ENCODE peak calls at places on chromosomes 12 and 14, in eight cellular contexts. A, O, C, W, I, N, B and F are unnamed samples.

GRCh38 chr12:7100239-7100638 is 8.0 kb upstream of the C1R start:
- DNase-seq in B (no peak), C (no peak), O (no peak), I (no peak), W (no peak), N (no peak), A (no peak), F (no peak)

GRCh38 chr12:49368240-49368600 is 958 bp downstream of the SPATS2 start:
- DNase-seq in N (no peak), A (no peak), W (no peak), I (peak; percentile 22), C (no peak), B (no peak), O (no peak), F (no peak)

GRCh38 chr12:77724367-77724957 is 106.2 kb upstream of the NAV3 start:
- DNase-seq in W (no peak), A (peak; percentile 66), N (peak; percentile 19), B (no peak), I (peak; percentile 70), O (no peak), C (no peak), F (no peak)

GRCh38 chr14:32366995-32367394 is 37.9 kb downstream of the AKAP6 start:
- DNase-seq in C (no peak), A (no peak), B (no peak), O (peak; percentile 6), N (no peak), I (peak; percentile 28), W (no peak), F (no peak)

GRCh38 chr12:120496353-120497340 is 734 bp downstream of the DYNLL1 start:
- DNase-seq in W (peak; percentile 37), B (peak; percentile 81), N (peak; percentile 63), C (peak; percentile 59), O (peak; percentile 74), A (peak; percentile 56), I (peak; percentile 80), F (peak; percentile 80)

GRCh38 chr14:49989980-49990379 is 97.1 kb downstream of the ARF6 start:
- DNase-seq in I (no peak), W (no peak), A (no peak), N (no peak), C (no peak), O (no peak), B (no peak), F (no peak)

GRCh38 chr14:23185046-23185445 is 1.6 kb upstream of the SLC7A8 start:
- DNase-seq in W (no peak), I (peak; percentile 64), C (no peak), N (no peak), A (no peak), O (no peak), B (no peak), F (no peak)

GRCh38 chr12:8922544-8922943 is 8.2 kb downstream of the PHC1 start:
- DNase-seq in I (no peak), O (no peak), B (no peak), C (no peak), A (peak; percentile 11), N (no peak), W (no peak), F (no peak)

GRCh38 chr14:95245334-95245733 is 74.4 kb downstream of the CLMN start:
- DNase-seq in B (no peak), N (peak; percentile 5), A (no peak), W (no peak), O (no peak), C (no peak), I (no peak), F (no peak)

GRCh38 chr14:77902806-77903205 is 102.9 kb downstream of the ADCK1 start:
- DNase-seq in I (peak; percentile 21), B (no peak), A (no peak), C (no peak), O (no peak), W (no peak), N (no peak), F (no peak)

GRCh38 chr14:82855912-82856381 is 1322.3 kb upstream of the SEL1L start:
- DNase-seq in N (no peak), C (no peak), B (peak; percentile 1), I (peak; percentile 13), W (no peak), O (no peak), A (peak; percentile 34), F (no peak)

GRCh38 chr14:50334211-50334610 is 22.1 kb downstream of the DMAC2L start:
- DNase-seq in N (no peak), B (no peak), W (no peak), O (no peak), C (no peak), I (no peak), A (peak; percentile 17), F (no peak)

GRCh38 chr12:95611676-95612309 is 60.5 kb upstream of the USP44 start:
- DNase-seq in O (no peak), C (no peak), I (no peak), B (no peak), W (no peak), A (peak; percentile 70), N (peak; percentile 33), F (peak; percentile 30)

GRCh38 chr12:84497819-84498218 is 414.8 kb downstream of the SLC6A15 start:
- DNase-seq in A (peak; percentile 32), N (no peak), I (peak; percentile 9), B (no peak), W (no peak), C (no peak), O (no peak), F (no peak)

GRCh38 chr12:104825408-104825807 is 132.7 kb downstream of the SLC41A2 start:
- DNase-seq in O (no peak), C (no peak), W (no peak), B (no peak), N (no peak), A (peak; percentile 68), I (peak; percentile 10), F (no peak)

GRCh38 chr14:22268875-22269274 is 320.1 kb downstream of the DAD1 start:
- DNase-seq in O (no peak), I (peak; percentile 15), C (no peak), A (no peak), W (no peak), B (no peak), N (no peak), F (no peak)

GRCh38 chr12:122079038-122079531 is 529 bp downstream of the MLXIP start:
- DNase-seq in C (peak; percentile 44), A (peak; percentile 62), B (peak; percentile 44), N (peak; percentile 65), W (no peak), I (peak; percentile 66), O (no peak), F (peak; percentile 79)

GRCh38 chr12:66103011-66103913 is 27.3 kb downstream of the LLPH start:
- DNase-seq in W (no peak), C (no peak), A (peak; percentile 65), N (no peak), B (no peak), O (no peak), I (peak; percentile 33), F (peak; percentile 18)

GRCh38 chr12:83388551-83388950 is 701.8 kb downstream of the TMTC2 start:
- DNase-seq in W (no peak), B (no peak), O (no peak), A (no peak), N (no peak), C (no peak), I (no peak), F (no peak)

GRCh38 chr12:67966560-67966959 is 22.7 kb upstream of the IFNG-AS1 start:
- DNase-seq in C (no peak), N (no peak), O (no peak), W (no peak), B (no peak), A (no peak), I (no peak), F (no peak)

GRCh38 chr12:94305293-94305957 is 154.2 kb downstream of the CEP83 start:
- DNase-seq in A (peak; percentile 33), N (no peak), W (no peak), B (no peak), C (no peak), I (peak; percentile 29), O (no peak), F (no peak)

GRCh38 chr12:108689314-108690190 is 41.8 kb downstream of the CORO1C start:
- DNase-seq in B (no peak), I (peak; percentile 54), N (no peak), O (peak; percentile 73), W (peak; percentile 55), C (no peak), A (no peak), F (no peak)

GRCh38 chr12:108584456-108585065 is 13.3 kb downstream of the TMEM119 start:
- DNase-seq in O (no peak), W (no peak), C (no peak), N (no peak), B (no peak), A (no peak), I (no peak), F (no peak)

GRCh38 chr14:37591941-37592287 is 3.1 kb downstream of the FOXA1 start:
- DNase-seq in N (no peak), O (no peak), W (no peak), B (no peak), C (peak; percentile 64), I (no peak), A (no peak), F (no peak)
- H3K4me3 ChIP-seq in N (no peak overlapping the region), O (no peak overlapping the region), W (no peak overlapping the region), B (no peak overlapping the region), C (peak overlapping the region; percentile 62), I (no peak overlapping the region), A (peak overlapping the region; percentile 49), F (peak overlapping the region; percentile 4)

DNA sequence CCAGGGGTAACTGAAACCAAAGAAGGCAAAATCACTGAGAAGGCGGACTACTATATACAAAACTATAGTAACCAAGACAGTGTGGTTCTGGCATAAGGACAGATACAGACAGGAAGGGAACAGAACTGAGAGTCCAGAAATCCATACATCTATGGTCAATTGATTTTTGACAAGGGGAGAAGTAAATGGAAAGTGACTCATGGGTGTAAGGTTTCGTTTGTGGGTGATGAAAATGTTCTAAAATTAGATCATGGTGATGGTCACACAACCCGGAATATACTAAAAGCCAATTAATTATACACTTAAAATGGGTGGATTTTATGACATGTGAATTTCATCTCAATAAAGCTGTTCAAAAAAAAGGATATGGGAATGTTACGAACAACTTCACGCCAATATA is 18.7 kb downstream of the ANGEL1 start:
- DNase-seq in B (no peak), O (no peak), N (no peak), I (no peak), W (no peak), A (no peak), C (no peak), F (no peak)
- H3K36me3 ChIP-seq in B (peaks cover 5% of the 10 kb centered on the region), O (no peaks in the 10 kb centered on the region), N (peaks cover 3% of the 10 kb centered on the region), I (peaks cover 4% of the 10 kb centered on the region), W (peaks cover 9% of the 10 kb centered on the region), A (peaks cover 16% of the 10 kb centered on the region), C (peaks cover 17% of the 10 kb centered on the region), F (peaks cover 12% of the 10 kb centered on the region)

GRCh38 chr14:103185051-103186027 is 62.1 kb downstream of the TNFAIP2 start:
- DNase-seq in I (peak; percentile 49), W (peak; percentile 16), A (peak; percentile 68), N (no peak), B (peak; percentile 65), C (no peak), O (no peak), F (peak; percentile 55)
- H3K4me3 ChIP-seq in I (no peak overlapping the region), W (no peak overlapping the region), A (no peak overlapping the region), N (no peak overlapping the region), B (no peak overlapping the region), C (no peak overlapping the region), O (no peak overlapping the region), F (no peak overlapping the region)

DNA sequence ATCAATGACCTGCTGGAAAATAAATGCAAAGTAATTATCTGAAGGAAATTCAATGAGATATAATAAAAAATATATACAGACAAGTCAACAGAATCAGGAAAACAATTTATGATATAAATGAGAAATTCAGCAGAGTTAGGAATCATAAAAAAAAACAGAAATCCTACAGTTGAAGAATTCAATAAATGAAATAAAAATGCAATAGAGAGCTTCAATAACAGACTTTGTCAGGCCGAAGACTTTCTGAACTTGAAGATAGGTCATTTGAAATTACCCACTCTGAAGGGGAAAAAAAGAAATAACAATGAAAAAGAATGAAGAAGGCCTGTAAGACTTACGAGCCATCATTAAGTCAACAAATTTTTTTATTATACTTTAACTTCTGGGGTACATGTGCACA is 15.5 kb upstream of the GARIN2 start:
- DNase-seq in C (no peak), B (no peak), N (no peak), O (no peak), A (no peak), I (no peak), W (no peak), F (no peak)
- H3K36me3 ChIP-seq in C (no peaks in the 10 kb centered on the region), B (no peaks in the 10 kb centered on the region), N (no peaks in the 10 kb centered on the region), O (peaks cover 4% of the 10 kb centered on the region), A (no peaks in the 10 kb centered on the region), I (no peaks in the 10 kb centered on the region), W (no peaks in the 10 kb centered on the region), F (no peaks in the 10 kb centered on the region)